ENCODE peak calls at places on chromosomes 7 and 10, in eight cellular contexts. V is left lung; F is left ventricle myocardium superior; G is GM13977; C is T-cell; N is GM23248; B is activated CD4-positive, alpha-beta memory T cell treated with anti-CD3 and anti-CD28 coated beads for 36 hours; H is activated CD4-positive, alpha-beta T cell treated with anti-CD3 and anti-CD28 coated beads, Interleukin-2, amount 50 U/mL, for 1 hour. J is an unnamed sample.

GRCh38 chr10:99711129-99711719 is 20.7 kb downstream of the COX15 start:
- DNase-seq in G (peak), N (peak), H (peak), C (no peak), B (peak), V (no peak), F (no peak), J (no peak)

GRCh38 chr10:122117475-122117874 is 128.5 kb downstream of the TACC2 start:
- DNase-seq in V (no peak), F (no peak), N (no peak), H (no peak), B (no peak), C (no peak), G (no peak), J (no peak)

GRCh38 chr10:2928219-2928840 is 139.0 kb upstream of the PFKP start:
- DNase-seq in C (peak), B (peak), V (peak), G (peak), N (peak), F (peak), H (peak), J (peak)

GRCh38 chr10:127091354-127091753 is 105.0 kb downstream of the INSYN2A start:
- DNase-seq in G (no peak), N (no peak), C (no peak), V (no peak), H (no peak), B (no peak), F (no peak), J (no peak)

GRCh38 chr7:26081627-26082026 is 70.4 kb upstream of the NFE2L3 start:
- DNase-seq in N (no peak), C (no peak), H (no peak), B (no peak), G (no peak), V (no peak), F (no peak), J (no peak)

GRCh38 chr7:144650439-144650838 is 185.4 kb downstream of the TPK1 start:
- DNase-seq in C (no peak), V (no peak), H (no peak), N (no peak), G (no peak), B (no peak), F (peak), J (no peak)

GRCh38 chr10:123392182-123392930 is 238.2 kb downstream of the BUB3 start:
- DNase-seq in G (peak), C (no peak), F (no peak), V (no peak), H (no peak), B (no peak), N (no peak), J (no peak)

GRCh38 chr7:129168219-129168991 is 20.0 kb upstream of the SMO start:
- DNase-seq in H (no peak), N (no peak), F (no peak), B (no peak), V (no peak), C (no peak), G (no peak), J (no peak)

GRCh38 chr7:24916463-24917040 is 63.4 kb downstream of the OSBPL3 start:
- DNase-seq in F (no peak), B (no peak), H (no peak), V (no peak), N (no peak), C (no peak), G (no peak), J (no peak)

GRCh38 chr7:43758861-43759683 is 592 bp downstream of the BLVRA start:
- DNase-seq in H (peak), F (peak), B (peak), C (peak), N (peak), G (peak), V (no peak), J (peak)

GRCh38 chr10:132407846-132408278 is 10.9 kb downstream of the PWWP2B start:
- DNase-seq in C (no peak), B (no peak), G (no peak), N (peak), H (no peak), V (peak), F (no peak), J (peak)

GRCh38 chr10:127962205-127962604 is 55.3 kb downstream of the PTPRE start:
- DNase-seq in B (no peak), G (no peak), N (no peak), C (no peak), V (no peak), F (no peak), H (no peak), J (no peak)

J was measured in lower lobe of right lung.